ENCODE peak calls at places on chromosomes 3 and 15, in eight cellular contexts. E is HCT116, Q is cardiac muscle cell, A is mucosa of descending colon, J is colonic mucosa, M is OCI-LY7, V is ovary, C is A549. P is an unnamed sample.
A peak's percentile ranks its signal among the peaks of the same experiment; 100 is the strongest.

GRCh38 chr3:172287811-172288477 is 160.3 kb downstream of the GHSR start:
- DNase-seq in E (no peak), Q (no peak), A (no peak), J (no peak), M (no peak), V (no peak), C (no peak), P (peak; percentile 49)

GRCh38 chr3:142779591-142779990 is 55.8 kb downstream of the TRPC1 start:
- DNase-seq in E (no peak), Q (no peak), A (no peak), J (no peak), M (no peak), V (no peak), C (no peak), P (peak; percentile 16)

GRCh38 chr15:31265090-31265870 is 61.4 kb upstream of the KLF13 start:
- DNase-seq in E (no peak), Q (no peak), A (peak; percentile 70), J (peak; percentile 80), M (peak; percentile 84), V (peak; percentile 11), C (no peak), P (no peak)

GRCh38 chr3:66480666-66481065 is 20.2 kb downstream of the LRIG1 start:
- DNase-seq in E (no peak), Q (peak; percentile 44), A (no peak), J (no peak), M (peak; percentile 52), V (no peak), C (no peak), P (peak; percentile 53)

GRCh38 chr3:56812749-56813655 is 11.3 kb upstream of the ARHGEF3 start:
- DNase-seq in E (no peak), Q (peak; percentile 58), A (no peak), J (no peak), M (no peak), V (no peak), C (no peak), P (peak; percentile 80)

GRCh38 chr3:66800941-66801545 is 197.1 kb upstream of the KBTBD8 start:
- DNase-seq in E (no peak), Q (no peak), A (no peak), J (no peak), M (no peak), V (no peak), C (no peak), P (no peak)

GRCh38 chr3:188875413-188875812 is 296.4 kb upstream of the TPRG1 start:
- DNase-seq in E (no peak), Q (no peak), A (no peak), J (no peak), M (no peak), V (no peak), C (no peak), P (no peak)

GRCh38 chr3:95177096-95177495 is 1114.2 kb downstream of the NSUN3 start:
- DNase-seq in E (no peak), Q (no peak), A (no peak), J (no peak), M (no peak), V (no peak), C (no peak), P (no peak)

GRCh38 chr15:58348095-58348812 is 83.5 kb upstream of the LIPC start:
- DNase-seq in E (no peak), Q (no peak), A (no peak), J (no peak), M (no peak), V (no peak), C (peak; percentile 26), P (no peak)

GRCh38 chr15:58342508-58342907 is 89.3 kb upstream of the LIPC start:
- DNase-seq in E (no peak), Q (no peak), A (no peak), J (no peak), M (no peak), V (no peak), C (no peak), P (no peak)

GRCh38 chr15:58340176-58340575 is 91.6 kb upstream of the LIPC start:
- DNase-seq in E (no peak), Q (no peak), A (no peak), J (no peak), M (no peak), V (no peak), C (no peak), P (peak; percentile 18)

GRCh38 chr15:58346361-58346760 is 85.4 kb upstream of the LIPC start:
- DNase-seq in E (no peak), Q (peak; percentile 51), A (no peak), J (no peak), M (no peak), V (no peak), C (peak; percentile 75), P (peak; percentile 59)

DNA sequence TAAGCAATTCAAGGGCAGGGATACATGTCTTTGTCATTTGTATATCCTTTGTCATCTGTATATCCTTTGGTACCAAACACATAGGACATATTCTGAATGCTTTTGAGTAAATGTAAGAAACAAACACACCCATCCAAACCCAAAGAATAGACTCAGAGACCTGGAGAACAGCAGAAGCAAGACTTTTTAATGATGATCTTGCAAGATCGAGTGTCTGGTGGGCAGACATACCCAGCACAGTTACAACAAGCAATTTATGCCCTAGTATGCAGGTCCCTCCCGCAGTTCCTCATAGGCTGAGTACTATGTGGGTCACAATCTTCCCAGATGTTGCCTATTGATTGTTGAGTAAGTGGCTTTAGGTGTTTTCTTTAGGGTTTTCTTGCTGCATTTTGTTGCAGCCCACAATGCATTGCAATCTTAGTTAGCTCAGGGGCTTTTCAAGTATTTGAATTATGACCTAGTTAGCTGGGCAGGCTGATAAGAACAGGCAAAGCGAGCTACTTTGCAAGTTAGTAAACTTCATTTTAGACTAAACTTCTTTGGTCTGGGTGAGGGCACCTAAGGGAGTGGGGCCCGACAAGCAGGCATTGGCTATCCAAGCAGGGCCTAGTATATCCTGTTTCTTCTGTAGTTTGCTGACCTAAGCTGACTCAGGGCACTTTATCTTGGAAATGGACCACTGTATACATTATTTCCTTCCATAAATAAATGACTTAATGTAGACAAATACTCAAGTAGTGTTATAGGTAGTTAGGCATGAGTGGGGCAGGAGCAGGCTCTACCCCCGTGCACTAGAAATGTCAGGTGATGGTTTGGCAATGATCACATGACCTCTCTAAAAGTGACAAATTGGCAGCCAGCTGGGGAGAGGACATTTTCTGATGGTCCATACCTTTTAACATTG is 87.4 kb upstream of the LIPC start:
- DNase-seq in E (no peak), Q (no peak), A (no peak), J (no peak), M (no peak), V (no peak), C (no peak), P (no peak)
- H3K4me3 ChIP-seq in E (no peak overlapping the region), Q (no peak overlapping the region), A (no peak overlapping the region), J (no peak overlapping the region), M (no peak overlapping the region), V (no peak overlapping the region), C (no peak overlapping the region), P (no peak overlapping the region)

DNA sequence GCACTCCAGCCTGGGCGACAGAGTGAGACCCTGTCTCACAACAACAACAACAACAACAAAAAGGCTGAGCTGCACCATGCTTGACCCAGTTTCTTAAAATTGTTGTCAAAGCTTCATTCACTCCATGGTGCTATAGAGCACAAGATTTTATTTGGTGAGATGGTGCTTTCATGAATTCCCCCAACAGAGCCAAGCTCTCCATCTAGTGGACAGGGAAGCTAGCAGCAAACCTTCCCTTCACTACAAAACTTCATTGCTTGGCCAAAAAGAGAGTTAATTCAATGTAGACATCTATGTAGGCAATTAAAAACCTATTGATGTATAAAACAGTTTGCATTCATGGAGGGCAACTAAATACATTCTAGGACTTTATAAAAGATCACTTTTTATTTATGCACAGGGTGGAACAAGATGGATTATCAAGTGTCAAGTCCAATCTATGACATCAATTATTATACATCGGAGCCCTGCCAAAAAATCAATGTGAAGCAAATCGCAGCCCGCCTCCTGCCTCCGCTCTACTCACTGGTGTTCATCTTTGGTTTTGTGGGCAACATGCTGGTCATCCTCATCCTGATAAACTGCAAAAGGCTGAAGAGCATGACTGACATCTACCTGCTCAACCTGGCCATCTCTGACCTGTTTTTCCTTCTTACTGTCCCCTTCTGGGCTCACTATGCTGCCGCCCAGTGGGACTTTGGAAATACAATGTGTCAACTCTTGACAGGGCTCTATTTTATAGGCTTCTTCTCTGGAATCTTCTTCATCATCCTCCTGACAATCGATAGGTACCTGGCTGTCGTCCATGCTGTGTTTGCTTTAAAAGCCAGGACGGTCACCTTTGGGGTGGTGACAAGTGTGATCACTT is 2.0 kb downstream of the CCR5 start:
- DNase-seq in E (no peak), Q (peak; percentile 51), A (no peak), J (no peak), M (peak; percentile 14), V (no peak), C (no peak), P (peak; percentile 48)
- TF ChIP-seq CTCF in E (peak; percentile 59), Q (peak; percentile 65), A (no peak), J (peak; percentile 19), M (peak; percentile 69), V (no peak), C (peak; percentile 17), P (peak; percentile 74)

GRCh38 chr3:187450791-187451190 is 82.6 kb downstream of the RTP4 start:
- DNase-seq in E (no peak), Q (peak; percentile 20), A (no peak), J (no peak), M (no peak), V (no peak), C (no peak), P (no peak)

GRCh38 chr3:187447737-187448136 is 79.6 kb downstream of the RTP4 start:
- DNase-seq in E (no peak), Q (no peak), A (no peak), J (no peak), M (no peak), V (no peak), C (no peak), P (no peak)

GRCh38 chr3:187448674-187449073 is 80.5 kb downstream of the RTP4 start:
- DNase-seq in E (no peak), Q (no peak), A (no peak), J (no peak), M (no peak), V (no peak), C (no peak), P (no peak)

DNA sequence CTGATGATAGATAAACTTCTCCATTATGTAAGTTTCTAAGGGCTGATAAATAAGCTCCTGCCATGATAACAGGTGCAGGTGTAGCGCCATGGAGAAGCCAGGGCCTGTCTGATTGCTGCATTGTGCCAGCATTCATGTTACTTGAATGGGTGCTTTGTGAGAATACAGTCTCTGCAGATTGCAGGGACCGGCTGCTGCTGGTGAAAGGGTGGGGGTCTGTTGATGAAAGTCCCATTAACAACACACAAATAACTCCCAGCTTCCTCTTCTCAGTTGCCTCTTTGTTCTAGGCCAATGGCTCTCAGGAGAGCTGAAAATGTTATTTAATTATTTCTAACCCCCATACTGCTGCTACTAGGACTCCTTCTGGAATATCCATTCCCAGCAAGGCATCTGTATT is 77.2 kb downstream of the RTP4 start:
- DNase-seq in E (no peak), Q (no peak), A (no peak), J (no peak), M (no peak), V (no peak), C (no peak), P (no peak)
- H3K4me3 ChIP-seq in E (no peak overlapping the region), Q (no peak overlapping the region), A (no peak overlapping the region), J (no peak overlapping the region), M (no peak overlapping the region), V (no peak overlapping the region), C (no peak overlapping the region), P (no peak overlapping the region)

GRCh38 chr3:197393711-197394110 is 95.3 kb upstream of the DLG1 start:
- DNase-seq in E (no peak), Q (no peak), A (no peak), J (no peak), M (no peak), V (no peak), C (no peak), P (no peak)

GRCh38 chr3:197398301-197398878 is 100.0 kb upstream of the DLG1 start:
- DNase-seq in E (no peak), Q (no peak), A (no peak), J (no peak), M (no peak), V (no peak), C (no peak), P (no peak)

GRCh38 chr3:197399486-197399885 is 101.1 kb upstream of the DLG1 start:
- DNase-seq in E (no peak), Q (no peak), A (no peak), J (no peak), M (no peak), V (no peak), C (no peak), P (no peak)

GRCh38 chr3:197394464-197395321 is 96.3 kb upstream of the DLG1 start:
- DNase-seq in E (peak; percentile 78), Q (peak; percentile 98), A (no peak), J (no peak), M (no peak), V (peak; percentile 62), C (no peak), P (peak; percentile 99)

GRCh38 chr3:197397812-197398211 is 99.4 kb upstream of the DLG1 start:
- DNase-seq in E (no peak), Q (no peak), A (no peak), J (no peak), M (no peak), V (no peak), C (no peak), P (no peak)
- TF ChIP-seq CTCF in E (no peak), Q (no peak), A (no peak), J (no peak), M (no peak), V (no peak), C (no peak), P (no peak)

P was measured in fibroblast of the aortic adventitia.